ENCODE peak calls at places on chromosomes 11 and 22, in ten cellular contexts. One of them, this sample, is unnamed.

GRCh38 chr11:128500488-128500887 is 86.9 kb downstream of the ETS1 start:
- DNase-seq in esophagus squamous epithelium: no peak
- DNase-seq in AG09319: no peak
- DNase-seq in fibroblast of lung: no peak
- DNase-seq in fibroblast of pulmonary artery: no peak
- DNase-seq in A549: no peak
- DNase-seq in IMR-90: peak; percentile 62
- DNase-seq in endothelial cell: no peak
- DNase-seq in adrenal gland: no peak
- DNase-seq in HFF-Myc: no peak
- DNase-seq in this sample: no peak

GRCh38 chr11:102225689-102226562 is 91.4 kb upstream of the BIRC3 start:
- DNase-seq in esophagus squamous epithelium: no peak
- DNase-seq in AG09319: peak; percentile 37
- DNase-seq in fibroblast of lung: peak; percentile 90
- DNase-seq in fibroblast of pulmonary artery: peak; percentile 88
- DNase-seq in A549: no peak
- DNase-seq in IMR-90: peak; percentile 97
- DNase-seq in endothelial cell: no peak
- DNase-seq in adrenal gland: no peak
- DNase-seq in HFF-Myc: peak; percentile 78
- DNase-seq in this sample: no peak

GRCh38 chr11:16779436-16779835 is 41.0 kb downstream of the C11orf58 start:
- DNase-seq in esophagus squamous epithelium: no peak
- DNase-seq in AG09319: no peak
- DNase-seq in fibroblast of lung: no peak
- DNase-seq in fibroblast of pulmonary artery: no peak
- DNase-seq in A549: peak; percentile 12
- DNase-seq in IMR-90: no peak
- DNase-seq in endothelial cell: no peak
- DNase-seq in adrenal gland: no peak
- DNase-seq in HFF-Myc: no peak
- DNase-seq in this sample: peak; percentile 64

GRCh38 chr11:18105086-18105801 is 638 bp downstream of the SAAL1 start:
- DNase-seq in esophagus squamous epithelium: no peak
- DNase-seq in AG09319: no peak
- DNase-seq in fibroblast of lung: no peak
- DNase-seq in fibroblast of pulmonary artery: no peak
- DNase-seq in A549: peak; percentile 6
- DNase-seq in IMR-90: no peak
- DNase-seq in endothelial cell: no peak
- DNase-seq in adrenal gland: no peak
- DNase-seq in HFF-Myc: no peak
- DNase-seq in this sample: no peak

GRCh38 chr11:57463596-57464342 is 3.4 kb downstream of the RTN4RL2 start:
- DNase-seq in esophagus squamous epithelium: no peak
- DNase-seq in AG09319: no peak
- DNase-seq in fibroblast of lung: no peak
- DNase-seq in fibroblast of pulmonary artery: no peak
- DNase-seq in A549: no peak
- DNase-seq in IMR-90: no peak
- DNase-seq in endothelial cell: no peak
- DNase-seq in adrenal gland: no peak
- DNase-seq in HFF-Myc: no peak
- DNase-seq in this sample: no peak

GRCh38 chr11:58530236-58530635 is 22.3 kb upstream of the OR5B21 start:
- DNase-seq in esophagus squamous epithelium: no peak
- DNase-seq in AG09319: no peak
- DNase-seq in fibroblast of lung: no peak
- DNase-seq in fibroblast of pulmonary artery: no peak
- DNase-seq in A549: no peak
- DNase-seq in IMR-90: no peak
- DNase-seq in endothelial cell: no peak
- DNase-seq in adrenal gland: no peak
- DNase-seq in HFF-Myc: no peak
- DNase-seq in this sample: no peak

GRCh38 chr11:20488352-20488751 is 100.8 kb downstream of the PRMT3 start:
- DNase-seq in esophagus squamous epithelium: no peak
- DNase-seq in AG09319: no peak
- DNase-seq in fibroblast of lung: no peak
- DNase-seq in fibroblast of pulmonary artery: no peak
- DNase-seq in A549: no peak
- DNase-seq in IMR-90: no peak
- DNase-seq in endothelial cell: no peak
- DNase-seq in adrenal gland: no peak
- DNase-seq in HFF-Myc: no peak
- DNase-seq in this sample: no peak

GRCh38 chr11:33695051-33695566 is 5.5 kb downstream of the C11orf91 start:
- DNase-seq in esophagus squamous epithelium: no peak
- DNase-seq in AG09319: no peak
- DNase-seq in fibroblast of lung: no peak
- DNase-seq in fibroblast of pulmonary artery: no peak
- DNase-seq in A549: no peak
- DNase-seq in IMR-90: no peak
- DNase-seq in endothelial cell: no peak
- DNase-seq in adrenal gland: no peak
- DNase-seq in HFF-Myc: no peak
- DNase-seq in this sample: no peak

GRCh38 chr11:36240178-36240577 is 49.0 kb downstream of the COMMD9 start:
- DNase-seq in esophagus squamous epithelium: no peak
- DNase-seq in AG09319: no peak
- DNase-seq in fibroblast of lung: no peak
- DNase-seq in fibroblast of pulmonary artery: no peak
- DNase-seq in A549: no peak
- DNase-seq in IMR-90: peak; percentile 15
- DNase-seq in endothelial cell: no peak
- DNase-seq in adrenal gland: no peak
- DNase-seq in HFF-Myc: no peak
- DNase-seq in this sample: no peak

GRCh38 chr22:30191049-30191701 is 55.4 kb downstream of the LIF start:
- DNase-seq in esophagus squamous epithelium: no peak
- DNase-seq in AG09319: no peak
- DNase-seq in fibroblast of lung: no peak
- DNase-seq in fibroblast of pulmonary artery: no peak
- DNase-seq in A549: peak; percentile 46
- DNase-seq in IMR-90: peak; percentile 31
- DNase-seq in endothelial cell: no peak
- DNase-seq in adrenal gland: no peak
- DNase-seq in HFF-Myc: no peak
- DNase-seq in this sample: no peak

GRCh38 chr11:22634897-22635629 is 9.4 kb upstream of the FANCF start:
- DNase-seq in esophagus squamous epithelium: no peak
- DNase-seq in AG09319: no peak
- DNase-seq in fibroblast of lung: peak; percentile 51
- DNase-seq in fibroblast of pulmonary artery: peak; percentile 38
- DNase-seq in A549: no peak
- DNase-seq in IMR-90: peak; percentile 18
- DNase-seq in endothelial cell: no peak
- DNase-seq in adrenal gland: no peak
- DNase-seq in HFF-Myc: peak; percentile 15
- DNase-seq in this sample: no peak

GRCh38 chr11:2389344-2390026 is 11.1 kb upstream of the TSSC4 start:
- DNase-seq in esophagus squamous epithelium: no peak
- DNase-seq in AG09319: no peak
- DNase-seq in fibroblast of lung: no peak
- DNase-seq in fibroblast of pulmonary artery: no peak
- DNase-seq in A549: no peak
- DNase-seq in IMR-90: no peak
- DNase-seq in endothelial cell: no peak
- DNase-seq in adrenal gland: no peak
- DNase-seq in HFF-Myc: no peak
- DNase-seq in this sample: no peak

GRCh38 chr11:57547854-57548377 is 10.5 kb downstream of the SMTNL1 start:
- DNase-seq in esophagus squamous epithelium: no peak
- DNase-seq in AG09319: no peak
- DNase-seq in fibroblast of lung: no peak
- DNase-seq in fibroblast of pulmonary artery: no peak
- DNase-seq in A549: no peak
- DNase-seq in IMR-90: no peak
- DNase-seq in endothelial cell: no peak
- DNase-seq in adrenal gland: peak; percentile 76
- DNase-seq in HFF-Myc: no peak
- DNase-seq in this sample: no peak

GRCh38 chr11:119006696-119007095 is 8.8 kb downstream of the CENATAC start:
- DNase-seq in esophagus squamous epithelium: no peak
- DNase-seq in AG09319: no peak
- DNase-seq in fibroblast of lung: no peak
- DNase-seq in fibroblast of pulmonary artery: no peak
- DNase-seq in A549: no peak
- DNase-seq in IMR-90: no peak
- DNase-seq in endothelial cell: no peak
- DNase-seq in adrenal gland: no peak
- DNase-seq in HFF-Myc: no peak
- DNase-seq in this sample: no peak

GRCh38 chr11:25065711-25066110 is 568.9 kb downstream of the LUZP2 start:
- DNase-seq in esophagus squamous epithelium: no peak
- DNase-seq in AG09319: no peak
- DNase-seq in fibroblast of lung: peak; percentile 43
- DNase-seq in fibroblast of pulmonary artery: peak; percentile 16
- DNase-seq in A549: peak; percentile 29
- DNase-seq in IMR-90: peak; percentile 78
- DNase-seq in endothelial cell: no peak
- DNase-seq in adrenal gland: no peak
- DNase-seq in HFF-Myc: no peak
- DNase-seq in this sample: no peak

GRCh38 chr11:131864205-131864604 is 493.8 kb downstream of the NTM start:
- DNase-seq in esophagus squamous epithelium: no peak
- DNase-seq in AG09319: no peak
- DNase-seq in fibroblast of lung: no peak
- DNase-seq in fibroblast of pulmonary artery: no peak
- DNase-seq in A549: no peak
- DNase-seq in IMR-90: no peak
- DNase-seq in endothelial cell: no peak
- DNase-seq in adrenal gland: no peak
- DNase-seq in HFF-Myc: no peak
- DNase-seq in this sample: no peak

GRCh38 chr11:104106136-104106754 is 57.7 kb downstream of the PDGFD start:
- DNase-seq in esophagus squamous epithelium: no peak
- DNase-seq in AG09319: peak; percentile 69
- DNase-seq in fibroblast of lung: peak; percentile 52
- DNase-seq in fibroblast of pulmonary artery: peak; percentile 21
- DNase-seq in A549: no peak
- DNase-seq in IMR-90: peak; percentile 74
- DNase-seq in endothelial cell: no peak
- DNase-seq in adrenal gland: no peak
- DNase-seq in HFF-Myc: peak; percentile 69
- DNase-seq in this sample: no peak

GRCh38 chr11:123590296-123590912 is 64.0 kb downstream of the SCN3B start:
- DNase-seq in esophagus squamous epithelium: no peak
- DNase-seq in AG09319: peak; percentile 61
- DNase-seq in fibroblast of lung: peak; percentile 2
- DNase-seq in fibroblast of pulmonary artery: peak; percentile 65
- DNase-seq in A549: peak; percentile 91
- DNase-seq in IMR-90: peak; percentile 53
- DNase-seq in endothelial cell: peak; percentile 45
- DNase-seq in adrenal gland: peak; percentile 96
- DNase-seq in HFF-Myc: no peak
- DNase-seq in this sample: no peak

GRCh38 chr22:20794132-20794990 is 20.4 kb downstream of the SERPIND1 start:
- DNase-seq in esophagus squamous epithelium: no peak
- DNase-seq in AG09319: no peak
- DNase-seq in fibroblast of lung: no peak
- DNase-seq in fibroblast of pulmonary artery: no peak
- DNase-seq in A549: no peak
- DNase-seq in IMR-90: no peak
- DNase-seq in endothelial cell: no peak
- DNase-seq in adrenal gland: no peak
- DNase-seq in HFF-Myc: no peak
- DNase-seq in this sample: no peak
- TF ChIP-seq CTCF in esophagus squamous epithelium: no peak
- TF ChIP-seq CTCF in AG09319: no peak
- TF ChIP-seq CTCF in fibroblast of lung: no peak
- TF ChIP-seq CTCF in fibroblast of pulmonary artery: no peak
- TF ChIP-seq CTCF in A549: no peak
- TF ChIP-seq CTCF in IMR-90: no peak
- TF ChIP-seq CTCF in endothelial cell: no peak
- TF ChIP-seq CTCF in adrenal gland: no peak
- TF ChIP-seq CTCF in HFF-Myc: no peak
- TF ChIP-seq CTCF in this sample: no peak

GRCh38 chr11:6817668-6818067 is 18.2 kb upstream of the OR6A2 start:
- DNase-seq in esophagus squamous epithelium: no peak
- DNase-seq in AG09319: no peak
- DNase-seq in fibroblast of lung: no peak
- DNase-seq in fibroblast of pulmonary artery: no peak
- DNase-seq in A549: no peak
- DNase-seq in IMR-90: peak; percentile 2
- DNase-seq in endothelial cell: no peak
- DNase-seq in adrenal gland: no peak
- DNase-seq in HFF-Myc: no peak
- DNase-seq in this sample: no peak
- TF ChIP-seq CTCF in esophagus squamous epithelium: no peak
- TF ChIP-seq CTCF in AG09319: no peak
- TF ChIP-seq CTCF in fibroblast of lung: no peak
- TF ChIP-seq CTCF in fibroblast of pulmonary artery: no peak
- TF ChIP-seq CTCF in A549: no peak
- TF ChIP-seq CTCF in IMR-90: no peak
- TF ChIP-seq CTCF in endothelial cell: no peak
- TF ChIP-seq CTCF in adrenal gland: no peak
- TF ChIP-seq CTCF in HFF-Myc: no peak
- TF ChIP-seq CTCF in this sample: no peak

DNA sequence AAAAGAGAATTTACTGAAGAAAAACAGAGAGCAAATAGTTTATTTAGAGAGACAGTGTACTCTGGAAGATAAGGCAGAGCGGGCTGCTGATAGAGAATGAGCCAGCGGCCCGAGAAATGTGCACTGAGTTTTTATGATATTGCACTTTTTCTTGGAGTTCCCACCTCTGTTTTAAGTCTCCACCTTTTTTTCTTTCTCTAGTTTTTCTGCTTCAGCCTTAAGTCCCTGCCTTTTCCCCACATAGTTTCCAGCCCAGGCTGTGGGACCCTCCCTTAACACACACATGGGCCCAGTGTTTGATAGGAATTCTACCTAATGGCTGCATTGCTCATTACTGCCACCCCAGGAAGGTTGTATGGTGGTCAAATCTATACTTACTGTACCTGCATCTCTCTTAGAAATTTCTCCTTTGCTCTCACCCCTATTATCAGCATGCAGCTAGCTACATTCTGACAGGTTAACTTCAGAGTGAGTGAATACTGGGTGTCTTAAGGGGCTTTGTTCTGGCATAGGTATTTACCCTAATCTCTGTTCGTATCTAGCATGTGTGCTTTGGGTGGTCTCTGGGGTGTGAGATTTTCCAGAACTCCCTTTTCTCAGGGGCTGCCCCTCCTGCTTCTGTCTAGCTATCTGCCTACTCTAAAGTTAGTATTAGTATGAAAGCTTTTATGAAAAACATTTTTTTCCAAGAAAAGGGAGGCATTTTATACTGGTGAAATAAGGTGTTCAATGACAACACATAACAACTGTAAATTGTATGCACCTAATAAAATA is 127.3 kb upstream of the TOP3B start:
- DNase-seq in esophagus squamous epithelium: no peak
- DNase-seq in AG09319: no peak
- DNase-seq in fibroblast of lung: no peak
- DNase-seq in fibroblast of pulmonary artery: no peak
- DNase-seq in A549: no peak
- DNase-seq in IMR-90: no peak
- DNase-seq in endothelial cell: no peak
- DNase-seq in adrenal gland: no peak
- DNase-seq in HFF-Myc: no peak
- DNase-seq in this sample: no peak
- TF ChIP-seq CTCF in esophagus squamous epithelium: no peak
- TF ChIP-seq CTCF in AG09319: no peak
- TF ChIP-seq CTCF in fibroblast of lung: no peak
- TF ChIP-seq CTCF in fibroblast of pulmonary artery: peak; percentile 15
- TF ChIP-seq CTCF in A549: peak; percentile 10
- TF ChIP-seq CTCF in IMR-90: no peak
- TF ChIP-seq CTCF in endothelial cell: peak; percentile 24
- TF ChIP-seq CTCF in adrenal gland: no peak
- TF ChIP-seq CTCF in HFF-Myc: no peak
- TF ChIP-seq CTCF in this sample: no peak

GRCh38 chr22:42979606-42980005 is 35.3 kb downstream of the PACSIN2 start:
- DNase-seq in esophagus squamous epithelium: no peak
- DNase-seq in AG09319: no peak
- DNase-seq in fibroblast of lung: no peak
- DNase-seq in fibroblast of pulmonary artery: no peak
- DNase-seq in A549: no peak
- DNase-seq in IMR-90: no peak
- DNase-seq in endothelial cell: no peak
- DNase-seq in adrenal gland: no peak
- DNase-seq in HFF-Myc: no peak
- DNase-seq in this sample: no peak
- TF ChIP-seq CTCF in esophagus squamous epithelium: no peak
- TF ChIP-seq CTCF in AG09319: no peak
- TF ChIP-seq CTCF in fibroblast of lung: no peak
- TF ChIP-seq CTCF in fibroblast of pulmonary artery: no peak
- TF ChIP-seq CTCF in A549: no peak
- TF ChIP-seq CTCF in IMR-90: no peak
- TF ChIP-seq CTCF in endothelial cell: no peak
- TF ChIP-seq CTCF in adrenal gland: no peak
- TF ChIP-seq CTCF in HFF-Myc: no peak
- TF ChIP-seq CTCF in this sample: no peak